ENCODE peak calls at places on chromosomes 4 and X, in five cellular contexts. S is GM12878, D is choroid plexus epithelial cell, P is cardiac fibroblast, N is HFF-Myc. Q is an unnamed sample.

GRCh38 chrX:39757971-39758370 is 339.8 kb downstream of the BCOR start:
- DNase-seq in D (peak), P (peak), S (no peak), N (no peak), Q (no peak)

GRCh38 chrX:8913665-8914409 is 112.7 kb upstream of the FAM9A start:
- DNase-seq in D (peak), P (peak), N (no peak), S (no peak), Q (no peak)

GRCh38 chr4:105805501-105806120 is 89.7 kb upstream of the NPNT start:
- DNase-seq in S (no peak), N (no peak), P (no peak), D (no peak), Q (no peak)

GRCh38 chrX:103688949-103689348 is 2.5 kb upstream of the MORF4L2 start:
- DNase-seq in P (peak), S (no peak), N (no peak), D (peak), Q (peak)

GRCh38 chrX:78710146-78710545 is 37.4 kb upstream of the LPAR4 start:
- DNase-seq in S (no peak), P (no peak), D (no peak), N (no peak), Q (no peak)

GRCh38 chr4:1195894-1196401 is 23.6 kb upstream of the SPON2 start:
- DNase-seq in D (no peak), P (no peak), N (no peak), S (no peak), Q (no peak)

GRCh38 chr4:86367577-86367976 is 7.7 kb upstream of the MAPK10 start:
- DNase-seq in N (no peak), D (peak), P (peak), S (no peak), Q (no peak)

GRCh38 chr4:154858166-154858565 is 77.1 kb downstream of the RBM46 start:
- DNase-seq in D (no peak), N (no peak), S (no peak), P (no peak), Q (no peak)

GRCh38 chrX:114798902-114799301 is 215.0 kb downstream of the HTR2C start:
- DNase-seq in P (peak), S (no peak), D (peak), N (no peak), Q (no peak)

GRCh38 chr4:59936566-59936965 is 1263.6 kb upstream of the ADGRL3 start:
- DNase-seq in D (no peak), S (no peak), P (no peak), N (no peak), Q (no peak)

GRCh38 chr4:145982791-145983190 is 44.2 kb upstream of the ZNF827 start:
- DNase-seq in D (no peak), N (no peak), S (no peak), P (no peak), Q (no peak)

GRCh38 chr4:1536579-1537409 is 130.6 kb upstream of the NKX1-1 start:
- DNase-seq in N (no peak), P (no peak), S (no peak), D (no peak), Q (no peak)

GRCh38 chrX:39755152-39756032 is 342.4 kb downstream of the BCOR start:
- DNase-seq in N (peak), S (no peak), P (peak), D (peak), Q (no peak)

GRCh38 chr4:87251104-87251503 is 30.7 kb upstream of the KLHL8 start:
- DNase-seq in P (no peak), S (no peak), N (no peak), D (no peak), Q (no peak)

GRCh38 chr4:95540227-95540626 is 8.5 kb downstream of the UNC5C start:
- DNase-seq in S (no peak), P (peak), N (no peak), D (no peak), Q (no peak)

GRCh38 chr4:29309050-29309449 is 1411.1 kb upstream of the PCDH7 start:
- DNase-seq in D (peak), N (no peak), P (peak), S (no peak), Q (no peak)

GRCh38 chr4:169272265-169272886 is 1.6 kb upstream of the SH3RF1 start:
- DNase-seq in S (peak), N (no peak), D (peak), P (peak), Q (peak)

GRCh38 chr4:23485793-23486192 is 404.1 kb downstream of the PPARGC1A start:
- DNase-seq in N (no peak), D (no peak), S (no peak), P (no peak), Q (no peak)

GRCh38 chr4:1773754-1774153 is 19.3 kb upstream of the FGFR3 start:
- DNase-seq in P (no peak), D (no peak), S (no peak), N (no peak), Q (no peak)

DNA sequence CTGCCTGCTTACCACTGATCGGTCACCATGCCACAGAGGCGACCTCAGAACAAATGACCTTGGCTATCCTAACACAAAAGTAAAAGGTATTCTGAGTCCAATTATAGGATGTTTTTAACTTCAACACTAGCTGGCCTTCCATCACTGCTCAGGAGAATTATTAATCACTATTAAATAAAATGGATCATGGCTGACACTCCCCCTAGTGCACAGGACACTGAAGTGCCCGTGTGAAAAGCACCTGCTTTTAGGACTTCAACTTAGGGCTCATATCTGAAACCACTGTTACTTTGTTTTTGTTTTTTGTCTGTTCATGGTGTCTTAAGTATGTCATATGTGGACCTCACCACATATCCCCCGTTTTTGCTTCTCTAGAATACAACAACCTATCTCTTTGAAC is 33.9 kb downstream of the STX18 start:
- DNase-seq in P (peak), S (no peak), N (no peak), D (peak), Q (no peak)
- TF ChIP-seq CTCF in P (peak), S (peak), N (peak), D (peak), Q (peak)

GRCh38 chrX:133546441-133546840 is 131.2 kb upstream of the GPC4 start:
- DNase-seq in N (no peak), D (no peak), P (no peak), S (no peak), Q (no peak)
- TF ChIP-seq CTCF in N (no peak), D (no peak), P (no peak), S (no peak), Q (no peak)

GRCh38 chr4:83546796-83547195 is 10.9 kb downstream of the GPAT3 start:
- DNase-seq in P (peak), S (no peak), N (no peak), D (no peak), Q (no peak)
- TF ChIP-seq CTCF in P (no peak), S (no peak), N (no peak), D (no peak), Q (no peak)

GRCh38 chr4:162837241-162837640 is 329.4 kb downstream of the NAF1 start:
- DNase-seq in P (no peak), N (no peak), S (no peak), D (no peak), Q (no peak)

GRCh38 chr4:162838671-162839070 is 328.0 kb downstream of the NAF1 start:
- DNase-seq in D (no peak), P (no peak), N (no peak), S (no peak), Q (no peak)

GRCh38 chr4:162841769-162842168 is 324.9 kb downstream of the NAF1 start:
- DNase-seq in S (no peak), P (no peak), N (no peak), D (peak), Q (no peak)

GRCh38 chr4:162837679-162838078 is 329.0 kb downstream of the NAF1 start:
- DNase-seq in P (no peak), S (no peak), D (peak), N (no peak), Q (no peak)

DNA sequence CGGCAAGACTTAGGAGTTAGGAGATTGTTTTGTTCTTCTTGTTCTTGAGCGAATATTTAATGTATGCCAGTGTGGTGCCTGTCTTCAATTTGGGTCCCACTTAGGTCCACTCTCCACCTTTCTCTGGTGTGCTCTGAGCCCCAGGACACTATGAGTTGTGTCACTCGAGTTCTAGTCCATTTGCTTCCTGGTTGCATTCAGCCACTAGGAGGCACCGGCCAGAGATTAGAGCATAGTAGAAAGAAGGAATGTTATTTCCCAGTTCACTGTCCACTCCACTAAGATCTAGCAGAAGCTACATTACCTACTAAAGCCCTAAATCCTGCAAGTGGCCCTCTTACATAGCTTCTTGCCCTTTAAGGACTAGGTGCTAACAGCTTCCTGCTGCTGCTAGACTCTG is 326.9 kb downstream of the NAF1 start:
- DNase-seq in P (no peak), N (no peak), D (no peak), S (no peak), Q (no peak)
- TF ChIP-seq CTCF in P (no peak), N (no peak), D (peak), S (peak), Q (no peak)

GRCh38 chr4:107519057-107519456 is 201.0 kb downstream of the PAPSS1 start:
- DNase-seq in N (peak), P (peak), S (no peak), D (peak), Q (no peak)
- TF ChIP-seq CTCF in N (peak), P (peak), S (peak), D (peak), Q (peak)

GRCh38 chr4:165058676-165059075 is 5.0 kb downstream of the TRIM75 start:
- DNase-seq in S (no peak), N (no peak), D (no peak), P (no peak), Q (no peak)

GRCh38 chr4:165055601-165056000 is 1.9 kb downstream of the TRIM75 start:
- DNase-seq in P (no peak), D (no peak), N (no peak), S (no peak), Q (no peak)

DNA sequence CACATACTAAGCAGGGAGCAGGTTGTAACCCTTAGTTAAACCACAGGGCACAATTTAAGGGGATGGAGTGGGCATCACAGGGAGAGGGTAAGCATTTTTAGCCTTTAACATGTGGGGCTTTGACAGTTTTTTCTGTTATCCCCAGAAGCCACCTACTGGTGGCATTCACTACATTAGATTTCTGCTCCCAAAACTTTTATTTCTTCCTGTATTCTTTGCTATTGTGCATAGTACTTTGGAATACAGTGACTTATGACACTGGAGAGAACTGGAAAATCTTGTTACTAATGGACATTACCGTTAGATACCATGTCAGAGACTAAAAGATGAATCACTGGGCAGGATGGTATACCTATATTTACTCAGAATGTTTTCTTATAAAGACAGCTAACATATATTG is 7.3 kb downstream of the TRIM75 start:
- DNase-seq in P (no peak), S (no peak), N (no peak), D (peak), Q (no peak)
- TF ChIP-seq CTCF in P (peak), S (peak), N (peak), D (peak), Q (no peak)

GRCh38 chr4:3514221-3514780 is 17.9 kb downstream of the LRPAP1 start:
- DNase-seq in D (no peak), P (no peak), N (no peak), S (no peak), Q (no peak)

GRCh38 chr4:3513807-3514206 is 18.4 kb downstream of the LRPAP1 start:
- DNase-seq in P (no peak), S (no peak), N (no peak), D (no peak), Q (no peak)

GRCh38 chr4:3515646-3516045 is 16.6 kb downstream of the LRPAP1 start:
- DNase-seq in P (no peak), N (no peak), S (no peak), D (no peak), Q (no peak)

GRCh38 chr4:3516061-3516835 is 16.0 kb downstream of the LRPAP1 start:
- DNase-seq in S (no peak), P (no peak), D (no peak), N (no peak), Q (no peak)

DNA sequence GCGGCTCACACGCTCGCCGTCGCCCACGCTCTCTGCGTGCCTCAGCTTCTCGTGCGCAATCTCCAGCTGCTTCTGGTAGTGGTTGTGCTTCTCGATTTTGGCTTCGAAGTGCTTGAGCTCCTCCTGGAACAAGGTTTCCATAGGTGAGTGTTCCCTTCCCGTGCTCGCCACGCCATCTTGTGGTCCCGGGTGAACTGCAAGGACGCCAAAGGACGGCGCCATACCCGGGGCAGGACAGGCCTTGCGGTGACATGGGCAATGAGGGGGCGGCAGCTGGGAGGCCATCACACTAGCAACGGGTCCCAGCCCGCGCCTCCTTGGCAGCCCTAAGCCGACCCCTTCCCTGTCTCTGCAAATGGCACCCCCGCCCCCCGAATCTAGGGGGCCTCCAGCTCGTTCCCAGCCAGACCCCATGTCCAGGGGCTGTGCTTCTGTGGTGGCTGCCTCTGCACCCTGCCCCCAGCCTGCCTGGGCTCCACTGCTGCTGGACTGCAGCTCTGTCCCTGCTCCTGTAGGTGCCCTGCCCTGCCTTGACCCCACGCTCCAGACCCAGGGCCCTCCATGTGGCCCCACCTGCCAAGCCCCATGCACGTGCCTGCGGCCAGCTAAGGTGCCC is 17.3 kb downstream of the LRPAP1 start:
- DNase-seq in D (no peak), N (no peak), P (no peak), S (no peak), Q (no peak)
- TF ChIP-seq CTCF in D (peak), N (peak), P (peak), S (no peak), Q (no peak)

GRCh38 chrX:45322382-45322781 is 121.7 kb upstream of the DIPK2B start:
- DNase-seq in S (no peak), D (peak), P (peak), N (peak), Q (no peak)
- TF ChIP-seq CTCF in S (peak), D (peak), P (peak), N (peak), Q (no peak)

Q was measured in GM10248.